ENCODE peak calls at places on chromosome 3, in ten cellular contexts. P, R, K, G, U, Z, S, L, N and W are unnamed samples.

GRCh38 chr3:87206070-87206469 is 21.0 kb upstream of the CHMP2B start:
- DNase-seq in P (peak; percentile 68), R (no peak), K (peak; percentile 86), G (no peak), U (no peak), Z (no peak), S (no peak), L (no peak), N (no peak), W (no peak)

GRCh38 chr3:44074181-44074580 is 167.5 kb upstream of the TOPAZ1 start:
- DNase-seq in P (no peak), R (no peak), K (no peak), G (no peak), U (no peak), Z (no peak), S (no peak), L (no peak), N (no peak), W (no peak)

GRCh38 chr3:69236808-69237707 is 114.7 kb upstream of the LMOD3 start:
- DNase-seq in P (no peak), R (no peak), K (no peak), G (no peak), U (peak; percentile 14), Z (no peak), S (no peak), L (no peak), N (no peak), W (no peak)

GRCh38 chr3:45870099-45870498 is 16.2 kb upstream of the CCR9 start:
- DNase-seq in P (no peak), R (peak; percentile 94), K (no peak), G (peak; percentile 35), U (no peak), Z (peak; percentile 24), S (no peak), L (no peak), N (no peak), W (no peak)

GRCh38 chr3:176919836-176920760 is 277.2 kb downstream of the TBL1XR1 start:
- DNase-seq in P (peak; percentile 79), R (no peak), K (peak; percentile 56), G (no peak), U (no peak), Z (no peak), S (peak; percentile 30), L (no peak), N (peak; percentile 87), W (no peak)

GRCh38 chr3:172680684-172681083 is 30.2 kb downstream of the NCEH1 start:
- DNase-seq in P (no peak), R (no peak), K (peak; percentile 68), G (no peak), U (no peak), Z (no peak), S (no peak), L (no peak), N (no peak), W (no peak)

GRCh38 chr3:44442591-44443309 is 34.7 kb downstream of the ZNF445 start:
- DNase-seq in P (no peak), R (no peak), K (no peak), G (no peak), U (no peak), Z (no peak), S (no peak), L (no peak), N (no peak), W (no peak)

GRCh38 chr3:120172070-120172469 is 77.8 kb upstream of the GSK3B start:
- DNase-seq in P (no peak), R (no peak), K (peak; percentile 89), G (no peak), U (no peak), Z (no peak), S (no peak), L (no peak), N (no peak), W (no peak)

GRCh38 chr3:46538803-46539442 is 27.2 kb downstream of the LRRC2 start:
- DNase-seq in P (peak; percentile 36), R (peak; percentile 92), K (peak; percentile 57), G (peak; percentile 63), U (peak; percentile 30), Z (peak; percentile 59), S (no peak), L (no peak), N (no peak), W (peak; percentile 75)

GRCh38 chr3:42751609-42752008 is 21.4 kb downstream of the CCDC13 start:
- DNase-seq in P (no peak), R (no peak), K (no peak), G (no peak), U (no peak), Z (no peak), S (no peak), L (no peak), N (no peak), W (no peak)